ENCODE peak calls at places on chromosomes 11 and 22, in six cellular contexts. U is HT1080; X is midbrain; P is AG09309; B is mucosa of gallbladder; H is activated CD4-positive, alpha-beta T cell treated with anti-CD3 and anti-CD28 coated beads, Interleukin-2, amount 50 U/mL, for 24 hours. O is an unnamed sample.

GRCh38 chr11:115764172-115764571 is 260.0 kb upstream of the CADM1 start:
- DNase-seq in X (no peak), H (no peak), U (no peak), P (peak; percentile 8), B (no peak), O (no peak)

GRCh38 chr11:74936087-74936486 is 12.8 kb downstream of the XRRA1 start:
- DNase-seq in X (no peak), P (no peak), U (no peak), B (no peak), H (no peak), O (no peak)

GRCh38 chr11:63839508-63840355 is 822 bp downstream of the MARK2 start:
- DNase-seq in X (no peak), P (no peak), B (no peak), U (no peak), H (no peak), O (no peak)

GRCh38 chr11:8867856-8868705 is 42.9 kb upstream of the AKIP1 start:
- DNase-seq in X (no peak), U (no peak), P (no peak), B (no peak), H (no peak), O (peak; percentile 18)

GRCh38 chr11:2666828-2667570 is 32.8 kb downstream of the KCNQ1OT1 start:
- DNase-seq in X (no peak), B (peak; percentile 9), P (no peak), H (no peak), U (no peak), O (no peak)

GRCh38 chr22:33524511-33525270 is 395.6 kb downstream of the LARGE1 start:
- DNase-seq in U (no peak), B (no peak), X (no peak), H (no peak), P (no peak), O (no peak)

GRCh38 chr11:22539851-22540376 is 85.7 kb downstream of the FANCF start:
- DNase-seq in U (peak; percentile 23), B (no peak), X (peak; percentile 37), P (no peak), H (no peak), O (peak; percentile 45)

GRCh38 chr11:62370743-62371440 is 33.6 kb downstream of the ASRGL1 start:
- DNase-seq in H (no peak), B (no peak), U (no peak), P (no peak), X (no peak), O (no peak)

GRCh38 chr11:33622231-33622630 is 78.4 kb downstream of the C11orf91 start:
- DNase-seq in X (no peak), B (no peak), P (peak; percentile 46), U (no peak), H (no peak), O (no peak)

GRCh38 chr11:87597696-87598095 is 560.0 kb downstream of the TMEM135 start:
- DNase-seq in P (no peak), B (no peak), U (no peak), H (no peak), X (no peak), O (no peak)

GRCh38 chr11:75603791-75604736 is 42.0 kb downstream of the SERPINH1 start:
- DNase-seq in B (no peak), P (peak; percentile 86), U (peak; percentile 94), H (no peak), X (no peak), O (peak; percentile 90)

GRCh38 chr11:7651700-7652099 is 21.6 kb downstream of the CYB5R2 start:
- DNase-seq in U (no peak), B (no peak), P (no peak), H (no peak), X (peak; percentile 79), O (no peak)

GRCh38 chr11:19160839-19161238 is 40.9 kb downstream of the CSRP3 start:
- DNase-seq in H (no peak), B (no peak), P (no peak), X (no peak), U (peak; percentile 8), O (no peak)

GRCh38 chr11:132111341-132111740 is 740.9 kb downstream of the NTM start:
- DNase-seq in H (no peak), B (no peak), U (no peak), X (no peak), P (no peak), O (no peak)

GRCh38 chr22:30890689-30891442 is 77.7 kb downstream of the MORC2 start:
- DNase-seq in X (no peak), B (peak; percentile 17), H (no peak), P (no peak), U (peak; percentile 28), O (peak; percentile 15)

GRCh38 chr22:41830174-41830573 is 2.7 kb upstream of the SREBF2 start:
- DNase-seq in U (no peak), B (no peak), P (no peak), H (no peak), X (no peak), O (no peak)

GRCh38 chr11:30210357-30210756 is 20.5 kb upstream of the FSHB start:
- DNase-seq in H (no peak), B (no peak), P (no peak), U (no peak), X (no peak), O (no peak)

GRCh38 chr22:23831261-23831660 is 7.5 kb downstream of the DERL3 start:
- DNase-seq in U (no peak), P (no peak), B (no peak), H (no peak), X (no peak), O (no peak)

GRCh38 chr11:24344222-24344621 is 152.6 kb upstream of the LUZP2 start:
- DNase-seq in H (no peak), B (no peak), X (no peak), U (no peak), P (no peak), O (no peak)

GRCh38 chr11:133800666-133801065 is 44.6 kb downstream of the SPATA19 start:
- DNase-seq in H (no peak), P (no peak), B (no peak), X (no peak), U (no peak), O (no peak)

GRCh38 chr11:100793525-100793924 is 106.4 kb downstream of the ARHGAP42 start:
- DNase-seq in U (peak; percentile 24), B (no peak), P (no peak), H (no peak), X (no peak), O (peak; percentile 18)

GRCh38 chr11:62593434-62594044 is 2.2 kb upstream of the TUT1 start:
- DNase-seq in X (peak; percentile 55), U (peak; percentile 65), P (no peak), B (peak; percentile 84), H (peak; percentile 64), O (peak; percentile 96)

GRCh38 chr11:111395749-111396148 is 16.7 kb upstream of the POU2AF1 start:
- DNase-seq in P (no peak), U (no peak), H (no peak), X (no peak), B (no peak), O (no peak)